ENCODE peak calls at places on chromosomes 16 and 17, in ten cellular contexts. U is tibial nerve; E is mucosa of descending colon; L is uterus; A is left ventricle myocardium inferior; J is GM23338; C is astrocyte of the spinal cord; I is adrenal gland; G is CD8-positive, alpha-beta T cell; P is Caco-2. Z is an unnamed sample.

GRCh38 chr16:65469116-65469515 is 347.3 kb upstream of the CDH11 start:
- DNase-seq in G (no peak), P (no peak), E (no peak), J (no peak), I (no peak), A (no peak), U (no peak), C (no peak), L (no peak), Z (no peak)

GRCh38 chr16:70701998-70702397 is 16.1 kb upstream of the MTSS2 start:
- DNase-seq in C (no peak), P (no peak), E (no peak), G (no peak), L (no peak), I (no peak), U (no peak), A (no peak), J (no peak), Z (no peak)

GRCh38 chr16:1786242-1787055 is 3.7 kb downstream of the NUBP2 start:
- DNase-seq in E (no peak), A (peak), L (no peak), I (peak), U (no peak), P (no peak), C (no peak), J (no peak), G (no peak), Z (no peak)

GRCh38 chr17:74135391-74136167 is 67.9 kb upstream of the RPL38 start:
- DNase-seq in I (no peak), J (no peak), E (no peak), A (no peak), U (no peak), L (no peak), C (no peak), P (no peak), G (no peak), Z (no peak)

GRCh38 chr17:50765454-50766221 is 1.7 kb downstream of the ANKRD40CL start:
- DNase-seq in P (no peak), A (no peak), E (peak), U (no peak), I (no peak), C (no peak), L (no peak), G (no peak), J (no peak), Z (no peak)

GRCh38 chr16:16092925-16093624 is 130.2 kb downstream of the ABCC6 start:
- DNase-seq in G (no peak), J (no peak), E (no peak), P (no peak), A (no peak), I (peak), L (peak), U (no peak), C (peak), Z (no peak)

GRCh38 chr16:57799619-57800212 is 2.6 kb downstream of the KIFC3 start:
- DNase-seq in E (peak), L (no peak), U (no peak), J (no peak), I (no peak), G (no peak), C (no peak), P (no peak), A (no peak), Z (no peak)

GRCh38 chr16:15946257-15947044 is 3.0 kb upstream of the ABCC1 start:
- DNase-seq in I (no peak), P (no peak), C (peak), A (no peak), J (no peak), U (no peak), E (no peak), L (no peak), G (no peak), Z (peak)

GRCh38 chr16:7509919-7510705 is 177.5 kb downstream of the RBFOX1 start:
- DNase-seq in C (no peak), A (no peak), E (no peak), U (no peak), P (no peak), G (no peak), J (peak), L (no peak), I (no peak), Z (no peak)

GRCh38 chr17:27618417-27618816 is 12.6 kb upstream of the LGALS9 start:
- DNase-seq in I (no peak), U (no peak), E (peak), G (no peak), C (no peak), P (no peak), A (no peak), L (no peak), J (no peak), Z (no peak)

GRCh38 chr17:67326440-67326839 is 39.9 kb downstream of the PSMD12 start:
- DNase-seq in J (no peak), E (no peak), I (no peak), L (no peak), U (no peak), P (no peak), A (no peak), G (no peak), C (no peak), Z (no peak)

GRCh38 chr17:49404371-49404770 is 10.3 kb downstream of the PHB1 start:
- DNase-seq in G (peak), P (no peak), C (no peak), A (no peak), E (no peak), I (no peak), J (no peak), L (no peak), U (no peak), Z (no peak)

GRCh38 chr17:2449486-2449885 is 48.6 kb upstream of the MNT start:
- DNase-seq in P (no peak), U (no peak), G (no peak), L (no peak), C (no peak), E (no peak), I (no peak), A (no peak), J (no peak), Z (no peak)

GRCh38 chr16:2205967-2206313 is 686 bp downstream of the MLST8 start:
- DNase-seq in I (peak), A (no peak), J (no peak), G (no peak), P (no peak), L (no peak), C (no peak), E (peak), U (no peak), Z (no peak)

GRCh38 chr17:32235588-32235987 is 30.0 kb upstream of the RHBDL3 start:
- DNase-seq in G (no peak), U (no peak), J (no peak), E (no peak), I (no peak), A (no peak), P (no peak), L (no peak), C (no peak), Z (no peak)

GRCh38 chr17:31130286-31131224 is 35.8 kb downstream of the NF1 start:
- DNase-seq in P (no peak), L (no peak), U (no peak), J (peak), A (peak), G (no peak), I (no peak), E (no peak), C (no peak), Z (no peak)

GRCh38 chr17:80845121-80845862 is 146.3 kb upstream of the CHMP6 start:
- DNase-seq in I (peak), C (no peak), G (no peak), J (no peak), U (no peak), L (no peak), A (no peak), E (no peak), P (no peak), Z (no peak)
- H3K4me3 ChIP-seq in I (no peak), C (no peak), G (no peak), J (no peak), U (no peak), L (no peak), A (no peak), E (no peak), P (no peak), Z (no peak)

GRCh38 chr16:49350265-49351103 is 23.1 kb upstream of the C16orf78 start:
- DNase-seq in I (peak), C (peak), J (peak), E (peak), G (peak), L (peak), P (peak), A (peak), U (peak), Z (no peak)

GRCh38 chr16:49346459-49346858 is 27.1 kb upstream of the C16orf78 start:
- DNase-seq in P (no peak), C (no peak), L (no peak), U (no peak), G (no peak), A (no peak), I (no peak), E (no peak), J (no peak), Z (no peak)

GRCh38 chr16:49347476-49347875 is 26.1 kb upstream of the C16orf78 start:
- DNase-seq in I (no peak), U (no peak), G (no peak), L (no peak), P (no peak), C (no peak), A (no peak), E (no peak), J (no peak), Z (no peak)

GRCh38 chr16:49349446-49350168 is 24.0 kb upstream of the C16orf78 start:
- DNase-seq in E (no peak), G (no peak), P (no peak), A (no peak), J (no peak), L (no peak), I (no peak), C (no peak), U (no peak), Z (no peak)

DNA sequence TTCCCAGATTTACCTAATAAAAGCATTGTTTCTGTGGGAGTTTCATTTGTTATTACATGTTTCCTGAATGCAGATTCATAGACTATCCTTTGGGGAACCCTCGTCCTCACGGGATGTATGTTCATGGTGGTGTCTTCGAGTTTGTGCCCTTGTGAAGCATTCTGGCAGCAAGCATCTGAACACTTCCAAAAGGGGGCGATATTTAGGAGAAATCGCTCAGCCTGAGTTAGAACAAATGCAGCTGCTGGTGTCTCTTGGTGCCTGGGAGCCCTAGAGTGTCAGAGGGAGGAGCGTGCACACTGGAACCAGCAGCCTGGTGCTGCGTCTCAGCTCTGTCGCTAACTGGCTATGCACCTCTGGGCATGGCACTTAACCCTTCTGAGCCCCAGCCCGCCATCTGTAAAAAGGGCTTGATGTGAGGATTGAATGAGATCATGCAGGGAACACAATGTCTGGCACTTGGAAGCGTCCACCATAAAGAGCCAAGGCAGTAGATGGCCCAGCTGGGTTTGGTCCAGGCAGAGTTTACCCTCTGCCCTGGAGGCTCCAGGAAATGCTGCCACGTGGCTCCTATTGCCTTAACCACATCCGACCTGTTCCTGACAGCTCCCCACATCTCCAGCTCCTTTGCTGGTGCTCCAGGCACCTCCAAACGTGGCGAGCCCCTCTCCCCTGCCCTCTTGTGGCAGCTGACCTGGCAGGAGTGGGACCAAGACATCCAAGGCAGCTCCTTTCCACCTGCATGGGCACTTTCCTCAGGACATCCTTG is 25.0 kb upstream of the C16orf78 start:
- DNase-seq in U (no peak), A (no peak), P (peak), C (no peak), J (peak), G (no peak), E (no peak), I (no peak), L (no peak), Z (no peak)
- TF ChIP-seq CTCF in U (no peak), A (no peak), P (no peak), C (no peak), J (peak), G (no peak), E (no peak), I (no peak), L (no peak), Z (peak)

GRCh38 chr16:67667817-67668494 is 1.3 kb downstream of the C16orf86 start:
- DNase-seq in C (peak), E (peak), P (peak), G (peak), J (peak), U (peak), L (peak), A (peak), I (peak), Z (peak)
- H3K4me3 ChIP-seq in C (no peak), E (no peak), P (no peak), G (peak), J (peak), U (peak), L (no peak), A (peak), I (no peak), Z (no peak)

DNA sequence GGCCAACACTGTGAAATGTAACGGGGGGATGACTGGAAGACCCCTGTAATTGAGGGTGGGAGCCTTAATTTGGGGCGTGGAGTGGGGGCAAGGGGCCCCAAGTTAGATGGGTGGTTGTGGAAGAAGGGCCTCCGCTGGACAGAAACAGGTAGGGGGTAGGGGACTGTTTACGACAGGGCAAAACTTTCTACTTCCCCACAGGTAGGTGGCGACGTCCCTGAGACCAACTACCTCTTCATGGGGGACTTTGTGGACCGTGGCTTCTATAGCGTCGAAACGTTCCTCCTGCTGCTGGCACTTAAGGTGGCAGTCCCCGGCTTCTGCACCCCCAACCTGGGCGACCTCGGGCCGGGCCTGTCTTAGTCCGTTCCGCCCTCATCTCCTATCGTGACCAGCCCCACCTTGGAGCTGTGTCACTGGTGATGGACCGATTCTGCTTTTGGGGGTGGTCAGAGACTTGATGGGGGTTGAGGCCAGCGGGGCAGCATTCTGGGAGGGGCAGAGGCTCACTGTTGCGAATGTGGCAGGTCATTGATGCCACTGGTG is 6.8 kb downstream of the PPP4C start:
- DNase-seq in J (no peak), E (no peak), L (no peak), C (no peak), G (no peak), I (no peak), U (no peak), A (no peak), P (no peak), Z (no peak)
- TF ChIP-seq CTCF in J (peak), E (no peak), L (no peak), C (peak), G (no peak), I (no peak), U (no peak), A (no peak), P (peak), Z (no peak)

GRCh38 chr17:58344047-58344790 is 7.8 kb downstream of the SUPT4H1 start:
- DNase-seq in J (no peak), I (no peak), L (no peak), A (no peak), U (no peak), E (peak), C (no peak), G (peak), P (no peak), Z (no peak)

GRCh38 chr17:58343131-58343530 is 8.9 kb downstream of the SUPT4H1 start:
- DNase-seq in E (no peak), P (no peak), G (no peak), C (no peak), A (no peak), J (no peak), L (no peak), I (no peak), U (no peak), Z (no peak)

GRCh38 chr17:58339775-58340622 is 11.4 kb upstream of the TSPOAP1 start:
- DNase-seq in J (no peak), E (no peak), I (no peak), L (no peak), U (no peak), C (no peak), P (no peak), G (no peak), A (no peak), Z (no peak)

GRCh38 chr17:58340623-58340876 is 11.5 kb downstream of the SUPT4H1 start:
- DNase-seq in I (no peak), L (no peak), E (no peak), G (no peak), A (no peak), U (no peak), C (no peak), P (no peak), J (no peak), Z (no peak)

DNA sequence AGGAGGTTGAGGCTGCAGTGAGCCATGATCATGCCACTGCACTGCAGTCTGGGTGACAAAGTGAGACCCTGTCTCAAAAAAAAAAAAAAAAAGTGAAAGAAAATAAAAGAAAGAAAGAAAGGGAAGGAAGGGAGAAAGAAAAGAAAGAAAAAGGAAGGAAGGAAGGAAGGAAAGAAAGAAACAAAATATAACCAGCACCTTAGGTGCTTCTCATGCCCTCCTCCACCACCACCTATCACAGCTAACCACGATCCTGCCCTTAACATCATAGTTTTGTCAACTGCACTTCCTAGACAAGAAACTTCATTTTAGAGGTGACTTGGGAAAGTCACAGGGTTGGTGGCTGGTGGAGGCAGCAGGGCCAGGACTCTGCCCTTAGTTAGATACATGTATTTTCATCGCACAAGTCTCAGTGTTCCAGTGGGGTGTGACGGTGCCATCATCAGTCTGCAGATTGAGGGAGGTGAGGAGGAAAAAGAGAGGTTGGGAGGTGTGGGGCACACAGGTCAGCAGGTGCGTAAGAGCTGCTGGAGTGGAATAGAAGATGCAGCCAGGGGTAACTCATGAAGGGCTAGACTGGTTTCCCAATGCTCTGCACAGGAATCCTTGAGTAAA is 10.0 kb downstream of the SUPT4H1 start:
- DNase-seq in I (no peak), P (no peak), C (no peak), A (no peak), J (no peak), E (no peak), U (no peak), G (no peak), L (no peak), Z (no peak)
- H3K4me3 ChIP-seq in I (no peak), P (no peak), C (no peak), A (no peak), J (no peak), E (no peak), U (no peak), G (peak), L (no peak), Z (no peak)

GRCh38 chr17:45171338-45172231 is 9.9 kb downstream of the HEXIM2 start:
- DNase-seq in E (peak), G (no peak), P (peak), L (peak), J (peak), C (no peak), A (no peak), U (no peak), I (peak), Z (no peak)

GRCh38 chr17:45172232-45172540 is 10.5 kb downstream of the HEXIM2 start:
- DNase-seq in U (no peak), I (no peak), J (no peak), A (no peak), L (no peak), E (no peak), G (no peak), C (no peak), P (no peak), Z (no peak)

GRCh38 chr17:45170280-45170975 is 8.8 kb downstream of the HEXIM2 start:
- DNase-seq in G (no peak), C (no peak), L (no peak), P (no peak), J (no peak), I (no peak), E (no peak), A (no peak), U (no peak), Z (no peak)

GRCh38 chr17:45170976-45171337 is 9.3 kb downstream of the HEXIM2 start:
- DNase-seq in C (peak), U (peak), P (peak), L (peak), J (no peak), G (no peak), I (peak), A (peak), E (peak), Z (peak)

GRCh38 chr17:45172541-45173286 is 11.0 kb downstream of the HEXIM2 start:
- DNase-seq in A (peak), J (peak), L (peak), E (peak), G (peak), I (peak), P (peak), U (peak), C (peak), Z (peak)
- TF ChIP-seq CTCF in A (peak), J (no peak), L (no peak), E (no peak), G (no peak), I (no peak), P (no peak), U (peak), C (no peak), Z (peak)

Z was measured in BJ.